ENCODE peak calls at places on chromosome 2, in five cellular contexts. One of them, this sample, is unnamed. For H3K4me1 and H3K36me3, the result is how much of the 10 kb centered on the place peaks cover.

GRCh38 chr2:180905002-180905401 is 75.4 kb upstream of the UBE2E3 start:
- DNase-seq in fibroblast of lung: no peak
- DNase-seq in left ventricle myocardium inferior: no peak
- DNase-seq in lung: no peak
- DNase-seq in GM23248: no peak
- DNase-seq in this sample: no peak

GRCh38 chr2:171410101-171410500 is 23.7 kb downstream of the METTL8 start:
- DNase-seq in fibroblast of lung: peak
- DNase-seq in left ventricle myocardium inferior: no peak
- DNase-seq in lung: no peak
- DNase-seq in GM23248: peak
- DNase-seq in this sample: no peak

GRCh38 chr2:82795446-82795845 is 1663.6 kb downstream of the SUCLG1 start:
- DNase-seq in fibroblast of lung: peak
- DNase-seq in left ventricle myocardium inferior: no peak
- DNase-seq in lung: no peak
- DNase-seq in GM23248: peak
- DNase-seq in this sample: no peak

GRCh38 chr2:123839326-123839725 is 185.8 kb upstream of the CNTNAP5 start:
- DNase-seq in fibroblast of lung: no peak
- DNase-seq in left ventricle myocardium inferior: no peak
- DNase-seq in lung: no peak
- DNase-seq in GM23248: no peak
- DNase-seq in this sample: no peak

GRCh38 chr2:23107341-23107941 is 277.5 kb upstream of the KLHL29 start:
- DNase-seq in fibroblast of lung: no peak
- DNase-seq in left ventricle myocardium inferior: no peak
- DNase-seq in lung: no peak
- DNase-seq in GM23248: no peak
- DNase-seq in this sample: no peak

GRCh38 chr2:150110548-150110947 is 376.9 kb downstream of the RND3 start:
- DNase-seq in fibroblast of lung: no peak
- DNase-seq in left ventricle myocardium inferior: no peak
- DNase-seq in lung: no peak
- DNase-seq in GM23248: peak
- DNase-seq in this sample: no peak

GRCh38 chr2:233270951-233271350 is 19.5 kb downstream of the ATG16L1 start:
- DNase-seq in fibroblast of lung: no peak
- DNase-seq in left ventricle myocardium inferior: no peak
- DNase-seq in lung: no peak
- DNase-seq in GM23248: no peak
- DNase-seq in this sample: no peak

GRCh38 chr2:17227856-17228255 is 290.4 kb downstream of the RAD51AP2 start:
- DNase-seq in fibroblast of lung: no peak
- DNase-seq in left ventricle myocardium inferior: no peak
- DNase-seq in lung: no peak
- DNase-seq in GM23248: no peak
- DNase-seq in this sample: no peak

GRCh38 chr2:219629976-219630695 is 2.7 kb downstream of the SLC4A3 start:
- DNase-seq in fibroblast of lung: no peak
- DNase-seq in left ventricle myocardium inferior: peak
- DNase-seq in lung: no peak
- DNase-seq in GM23248: peak
- DNase-seq in this sample: peak

GRCh38 chr2:55585451-55586079 is 31.9 kb downstream of the PPP4R3B start:
- DNase-seq in fibroblast of lung: peak
- DNase-seq in left ventricle myocardium inferior: no peak
- DNase-seq in lung: no peak
- DNase-seq in GM23248: peak
- DNase-seq in this sample: no peak

GRCh38 chr2:191206613-191207471 is 38.4 kb upstream of the MYO1B start:
- DNase-seq in fibroblast of lung: no peak
- DNase-seq in left ventricle myocardium inferior: no peak
- DNase-seq in lung: no peak
- DNase-seq in GM23248: no peak
- DNase-seq in this sample: no peak

GRCh38 chr2:74334931-74335333 is 8.3 kb downstream of the SLC4A5 start:
- DNase-seq in fibroblast of lung: peak
- DNase-seq in left ventricle myocardium inferior: peak
- DNase-seq in lung: peak
- DNase-seq in GM23248: peak
- DNase-seq in this sample: peak

DNA sequence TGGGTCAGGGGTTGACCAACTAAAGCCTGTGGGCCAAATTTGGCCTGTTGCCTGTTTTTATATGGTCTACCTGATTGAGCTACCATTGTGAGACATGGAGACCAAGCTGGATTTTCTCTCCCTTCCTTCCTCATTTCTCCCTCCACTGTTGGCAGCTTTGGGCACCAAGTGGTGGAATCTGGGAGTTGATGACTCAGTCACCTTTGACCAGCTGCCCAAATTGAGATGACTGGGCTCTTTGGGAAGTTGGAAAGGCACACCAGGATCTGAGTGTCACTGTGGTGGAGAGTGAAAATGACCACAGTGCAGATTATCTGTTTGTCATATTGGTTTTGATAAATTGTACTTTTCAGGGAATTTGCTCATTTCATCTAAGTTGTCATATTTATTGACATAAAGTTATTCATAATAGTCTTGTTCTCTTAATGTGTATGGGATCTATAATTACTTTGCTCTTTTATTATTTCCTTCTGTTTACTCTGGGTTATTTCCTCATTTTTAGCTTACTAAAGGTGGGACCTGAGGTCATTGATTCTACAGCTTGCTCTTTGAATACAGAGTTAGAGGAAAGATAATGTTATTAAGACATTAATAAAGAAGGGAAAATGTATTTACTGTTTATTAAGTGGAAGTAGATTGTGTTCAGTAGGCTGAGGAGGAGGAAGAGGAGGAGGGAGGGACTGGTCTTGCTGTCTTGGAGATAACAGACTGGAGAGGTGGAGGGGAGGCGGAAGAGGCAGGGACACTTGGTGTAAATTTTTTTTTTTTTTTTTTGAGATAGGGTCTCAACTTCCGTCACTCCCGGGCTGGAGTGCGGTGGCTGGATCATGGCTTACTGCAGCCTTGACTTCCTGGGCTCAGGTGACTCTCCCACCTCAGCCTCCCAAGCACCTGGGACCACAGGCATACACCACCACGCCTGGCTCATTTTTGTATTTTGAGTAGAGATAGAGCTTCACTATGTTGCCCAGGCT is 31.8 kb downstream of the AGFG1 start:
- DNase-seq in fibroblast of lung: peak
- DNase-seq in left ventricle myocardium inferior: no peak
- DNase-seq in lung: no peak
- DNase-seq in GM23248: peak
- DNase-seq in this sample: no peak
- H3K4me1 ChIP-seq in fibroblast of lung: under half
- H3K4me1 ChIP-seq in left ventricle myocardium inferior: half or more
- H3K4me1 ChIP-seq in lung: under half
- H3K4me1 ChIP-seq in GM23248: under half
- H3K4me1 ChIP-seq in this sample: under half

GRCh38 chr2:126832038-126832437 is 66.7 kb upstream of the TEX51 start:
- DNase-seq in fibroblast of lung: no peak
- DNase-seq in left ventricle myocardium inferior: no peak
- DNase-seq in lung: no peak
- DNase-seq in GM23248: no peak
- DNase-seq in this sample: no peak
- H3K36me3 ChIP-seq in fibroblast of lung: under half
- H3K36me3 ChIP-seq in left ventricle myocardium inferior: under half
- H3K36me3 ChIP-seq in lung: under half
- H3K36me3 ChIP-seq in GM23248: under half
- H3K36me3 ChIP-seq in this sample: under half

DNA sequence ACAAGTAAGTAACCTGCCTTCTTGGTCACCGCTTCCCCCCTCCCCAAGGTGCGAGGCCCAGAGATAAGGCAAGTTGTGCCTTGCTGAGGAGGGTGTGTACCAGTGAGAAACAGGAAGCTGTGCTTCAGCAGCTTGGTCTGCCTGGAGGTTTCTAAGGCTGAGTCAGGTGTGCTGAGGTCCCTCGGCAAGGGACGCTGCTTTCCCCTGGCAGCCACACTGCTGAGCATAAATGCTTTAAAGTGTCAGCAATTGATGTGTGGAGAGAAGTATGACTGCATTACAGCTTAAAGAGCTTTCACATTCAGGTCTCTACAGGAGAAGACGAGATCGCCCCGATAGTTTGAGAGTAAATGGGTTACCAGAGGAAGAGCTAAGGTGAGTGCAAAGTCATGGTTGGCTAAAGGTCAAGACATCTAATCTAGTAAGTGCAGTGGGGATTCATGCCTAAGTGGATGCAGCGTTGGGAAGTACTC is 86.9 kb downstream of the LIMS1 start:
- DNase-seq in fibroblast of lung: no peak
- DNase-seq in left ventricle myocardium inferior: no peak
- DNase-seq in lung: peak
- DNase-seq in GM23248: peak
- DNase-seq in this sample: no peak
- H3K4me3 ChIP-seq in fibroblast of lung: no peak
- H3K4me3 ChIP-seq in left ventricle myocardium inferior: peak
- H3K4me3 ChIP-seq in lung: no peak
- H3K4me3 ChIP-seq in GM23248: no peak
- H3K4me3 ChIP-seq in this sample: no peak

GRCh38 chr2:14514001-14514400 is 118.5 kb upstream of the LRATD1 start:
- DNase-seq in fibroblast of lung: no peak
- DNase-seq in left ventricle myocardium inferior: no peak
- DNase-seq in lung: no peak
- DNase-seq in GM23248: peak
- DNase-seq in this sample: no peak
- H3K4me1 ChIP-seq in fibroblast of lung: under half
- H3K4me1 ChIP-seq in left ventricle myocardium inferior: under half
- H3K4me1 ChIP-seq in lung: under half
- H3K4me1 ChIP-seq in GM23248: under half
- H3K4me1 ChIP-seq in this sample: under half

GRCh38 chr2:241244368-241244767 is 55.9 kb downstream of the ANO7 start:
- DNase-seq in fibroblast of lung: no peak
- DNase-seq in left ventricle myocardium inferior: no peak
- DNase-seq in lung: no peak
- DNase-seq in GM23248: no peak
- DNase-seq in this sample: no peak
- H3K36me3 ChIP-seq in fibroblast of lung: under half
- H3K36me3 ChIP-seq in left ventricle myocardium inferior: half or more
- H3K36me3 ChIP-seq in lung: half or more
- H3K36me3 ChIP-seq in GM23248: half or more
- H3K36me3 ChIP-seq in this sample: under half

DNA sequence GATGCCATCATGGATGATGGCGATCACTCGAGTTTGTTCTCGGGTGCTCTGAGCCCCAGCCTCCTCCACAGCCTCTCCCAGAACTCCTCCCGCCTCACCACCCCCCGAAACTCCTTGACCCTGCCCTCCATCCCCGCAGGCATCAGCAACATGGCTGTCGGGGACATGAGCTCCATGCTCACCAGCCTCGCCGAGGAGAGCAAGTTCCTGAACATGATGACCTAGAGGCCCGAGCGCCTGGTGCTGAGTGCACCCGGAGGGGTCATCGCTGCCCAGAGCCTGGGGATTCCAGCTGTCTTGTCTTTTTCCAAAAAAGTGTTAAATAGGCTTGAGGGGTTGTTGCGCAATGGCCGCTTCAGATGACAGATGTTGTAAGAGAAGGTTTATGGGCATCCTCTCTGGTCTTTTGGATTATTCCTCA is 254.8 kb downstream of the GLI2 start:
- DNase-seq in fibroblast of lung: peak
- DNase-seq in left ventricle myocardium inferior: no peak
- DNase-seq in lung: no peak
- DNase-seq in GM23248: peak
- DNase-seq in this sample: peak
- H3K4me3 ChIP-seq in fibroblast of lung: no peak
- H3K4me3 ChIP-seq in left ventricle myocardium inferior: no peak
- H3K4me3 ChIP-seq in lung: no peak
- H3K4me3 ChIP-seq in GM23248: no peak
- H3K4me3 ChIP-seq in this sample: no peak

GRCh38 chr2:226773291-226773690 is 26.3 kb downstream of the IRS1 start:
- DNase-seq in fibroblast of lung: no peak
- DNase-seq in left ventricle myocardium inferior: no peak
- DNase-seq in lung: no peak
- DNase-seq in GM23248: peak
- DNase-seq in this sample: no peak

GRCh38 chr2:226772389-226773179 is 27.0 kb downstream of the IRS1 start:
- DNase-seq in fibroblast of lung: no peak
- DNase-seq in left ventricle myocardium inferior: no peak
- DNase-seq in lung: no peak
- DNase-seq in GM23248: no peak
- DNase-seq in this sample: no peak

GRCh38 chr2:226776104-226776503 is 23.5 kb downstream of the IRS1 start:
- DNase-seq in fibroblast of lung: no peak
- DNase-seq in left ventricle myocardium inferior: no peak
- DNase-seq in lung: no peak
- DNase-seq in GM23248: no peak
- DNase-seq in this sample: no peak

GRCh38 chr2:226777611-226778010 is 22.0 kb downstream of the IRS1 start:
- DNase-seq in fibroblast of lung: no peak
- DNase-seq in left ventricle myocardium inferior: no peak
- DNase-seq in lung: no peak
- DNase-seq in GM23248: no peak
- DNase-seq in this sample: no peak

DNA sequence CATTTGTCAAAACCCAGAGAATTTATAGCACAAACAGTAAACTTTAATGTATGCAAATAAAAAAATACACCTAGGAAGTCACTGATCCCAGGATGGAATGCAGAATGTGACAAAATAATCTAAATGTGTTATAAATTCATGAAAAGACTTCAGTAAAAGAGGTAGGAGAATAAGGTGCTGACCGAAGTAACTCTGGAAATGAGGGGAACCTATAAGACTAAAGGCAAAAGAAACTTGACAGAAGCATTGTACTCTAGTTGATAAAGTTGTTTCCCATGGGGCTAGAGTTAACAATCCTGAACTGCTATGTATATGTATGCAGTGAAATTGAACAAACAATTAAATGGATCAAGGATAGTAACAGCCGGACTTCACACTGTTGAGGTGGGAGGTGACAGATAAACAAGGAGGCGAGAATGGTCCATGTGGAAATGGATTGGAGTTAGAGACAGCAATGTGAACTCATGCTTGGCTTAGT is 24.5 kb downstream of the IRS1 start:
- DNase-seq in fibroblast of lung: no peak
- DNase-seq in left ventricle myocardium inferior: no peak
- DNase-seq in lung: no peak
- DNase-seq in GM23248: no peak
- DNase-seq in this sample: no peak
- H3K4me1 ChIP-seq in fibroblast of lung: under half
- H3K4me1 ChIP-seq in left ventricle myocardium inferior: half or more
- H3K4me1 ChIP-seq in lung: under half
- H3K4me1 ChIP-seq in GM23248: under half
- H3K4me1 ChIP-seq in this sample: under half

This sample was measured in aorta.